ENCODE peak calls at places on chromosomes 7 and 10, in five cellular contexts. K, Y, A, S and M are unnamed samples.

GRCh38 chr7:74404388-74404700 is 49.4 kb upstream of the GTF2IRD1 start:
- DNase-seq in Y (no peak), A (no peak), S (no peak), K (no peak), M (no peak)

GRCh38 chr7:43648725-43649406 is 66.0 kb downstream of the STK17A start:
- DNase-seq in A (peak; percentile 61), S (peak; percentile 85), K (peak; percentile 73), Y (no peak), M (peak; percentile 69)

GRCh38 chr10:76195990-76196389 is 764.6 kb downstream of the LRMDA start:
- DNase-seq in A (no peak), Y (no peak), K (peak; percentile 30), S (peak; percentile 16), M (no peak)

GRCh38 chr7:108037748-108038147 is 34.8 kb upstream of the LAMB1 start:
- DNase-seq in Y (no peak), K (no peak), S (no peak), A (no peak), M (no peak)

GRCh38 chr7:78143661-78144060 is 345.1 kb downstream of the PHTF2 start:
- DNase-seq in A (no peak), Y (no peak), K (no peak), S (no peak), M (peak; percentile 51)

GRCh38 chr10:59575269-59575668 is 134.4 kb downstream of the SLC16A9 start:
- DNase-seq in K (no peak), A (peak; percentile 98), S (no peak), Y (no peak), M (no peak)

GRCh38 chr7:75687246-75688088 is 51.3 kb downstream of the HIP1 start:
- DNase-seq in Y (no peak), S (no peak), K (no peak), A (no peak), M (no peak)

GRCh38 chr7:135661311-135662122 is 797 bp upstream of the STMP1 start:
- DNase-seq in K (no peak), S (no peak), Y (no peak), A (peak; percentile 11), M (no peak)

GRCh38 chr7:73435471-73436009 is 2.0 kb downstream of the FZD9 start:
- DNase-seq in A (no peak), Y (no peak), S (no peak), K (no peak), M (no peak)

GRCh38 chr10:78964952-78965633 is 103.7 kb upstream of the ZMIZ1 start:
- DNase-seq in K (peak; percentile 26), Y (peak; percentile 96), A (peak; percentile 100), S (peak; percentile 60), M (peak; percentile 57)

GRCh38 chr10:49518982-49519578 is 19.8 kb downstream of the ERCC6 start:
- DNase-seq in Y (peak; percentile 38), A (peak; percentile 91), K (peak; percentile 75), S (peak; percentile 54), M (peak; percentile 41)

GRCh38 chr7:66119502-66119901 is 4.9 kb downstream of the CRCP start:
- DNase-seq in A (no peak), K (no peak), Y (no peak), S (no peak), M (no peak)
- H3K9ac ChIP-seq in A (no peak overlapping the region), K (no peak overlapping the region), Y (no peak overlapping the region), S (no peak overlapping the region), M (no peak overlapping the region)

DNA sequence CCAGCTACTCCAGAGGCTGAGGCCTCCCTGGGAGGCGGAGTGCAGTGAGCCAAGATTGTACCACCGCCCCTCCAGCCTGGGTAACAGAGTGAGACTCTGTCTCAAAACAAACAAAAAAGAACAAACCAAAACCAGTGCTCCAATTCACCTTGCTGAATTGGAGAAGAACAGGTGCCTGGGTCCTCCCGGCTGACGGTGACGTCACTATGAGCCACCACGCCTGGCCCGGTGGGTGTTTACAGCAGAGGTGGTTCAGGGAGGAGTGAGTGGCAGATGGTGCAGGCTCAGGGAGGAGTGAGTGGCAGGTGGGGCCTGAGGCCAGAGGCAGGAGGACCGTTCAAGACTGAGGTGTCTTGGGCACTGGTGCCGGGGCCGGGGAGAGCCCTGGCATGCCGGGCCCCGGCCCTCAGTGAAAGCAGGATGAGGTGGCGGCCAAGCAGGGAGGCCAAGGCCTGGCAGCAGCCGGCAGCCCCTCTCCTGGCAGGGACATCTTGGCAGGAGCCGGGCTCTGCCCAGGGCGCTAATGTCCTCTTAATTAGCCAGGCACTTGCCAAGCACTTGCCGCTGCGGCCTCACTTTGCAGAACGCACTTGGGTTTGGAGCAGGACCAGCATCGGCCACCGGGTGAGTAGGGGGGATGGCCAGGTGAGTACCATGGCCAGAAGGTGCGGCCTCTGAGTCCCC is 162.8 kb upstream of the TNRC18 start:
- DNase-seq in K (no peak), Y (no peak), A (peak; percentile 61), S (no peak), M (no peak)
- H3K9ac ChIP-seq in K (no peak overlapping the region), Y (no peak overlapping the region), A (no peak overlapping the region), S (no peak overlapping the region), M (no peak overlapping the region)

GRCh38 chr10:130543787-130544186 is 407.6 kb downstream of the GLRX3 start:
- DNase-seq in K (no peak), S (no peak), A (no peak), Y (no peak), M (no peak)
- H3K9ac ChIP-seq in K (no peak overlapping the region), S (no peak overlapping the region), A (no peak overlapping the region), Y (no peak overlapping the region), M (no peak overlapping the region)

GRCh38 chr10:131902691-131903090 is 1.9 kb downstream of the PPP2R2D start:
- DNase-seq in A (no peak), K (no peak), Y (no peak), S (no peak), M (no peak)
- H3K9ac ChIP-seq in A (no peak overlapping the region), K (peak overlapping the region; percentile 84), Y (no peak overlapping the region), S (no peak overlapping the region), M (no peak overlapping the region)

GRCh38 chr10:21363753-21364104 is 161.8 kb downstream of the SKIDA1 start:
- DNase-seq in Y (no peak), A (peak; percentile 34), S (no peak), K (no peak), M (no peak)
- H3K9ac ChIP-seq in Y (no peak overlapping the region), A (peak overlapping the region; percentile 57), S (no peak overlapping the region), K (no peak overlapping the region), M (no peak overlapping the region)

DNA sequence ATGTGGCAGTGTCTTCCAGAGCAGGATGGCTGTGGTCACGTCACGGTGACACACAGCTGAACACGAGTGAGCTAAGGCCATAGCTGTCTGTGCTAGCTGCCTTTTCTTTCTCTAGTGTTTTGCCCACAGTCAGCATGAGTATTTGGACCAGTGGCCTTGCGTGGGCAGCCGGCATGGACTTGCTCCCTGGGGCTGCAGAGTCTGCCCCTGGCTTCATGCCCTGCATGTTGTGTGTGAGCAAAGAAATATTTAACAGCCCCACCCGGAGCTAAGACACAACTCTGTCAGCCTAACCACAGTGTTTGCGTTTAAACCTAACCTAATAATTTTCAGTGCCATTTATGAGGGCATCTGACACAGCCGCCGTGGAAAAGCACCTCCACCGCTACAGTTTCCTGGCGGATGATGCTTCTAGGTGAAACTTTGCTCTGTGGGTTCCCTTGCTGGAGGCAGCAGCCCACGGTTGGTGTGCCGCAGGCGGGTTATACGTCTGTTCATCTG is 14.6 kb downstream of the CHST12 start:
- DNase-seq in Y (no peak), A (no peak), K (peak; percentile 96), S (peak; percentile 36), M (no peak)
- H3K9ac ChIP-seq in Y (no peak overlapping the region), A (no peak overlapping the region), K (peak overlapping the region; percentile 71), S (no peak overlapping the region), M (no peak overlapping the region)

GRCh38 chr7:22214000-22214399 is 143.0 kb downstream of the RAPGEF5 start:
- DNase-seq in A (no peak), K (no peak), Y (no peak), S (no peak), M (no peak)
- H3K9ac ChIP-seq in A (no peak overlapping the region), K (no peak overlapping the region), Y (no peak overlapping the region), S (no peak overlapping the region), M (no peak overlapping the region)